ENCODE peak calls at places on chromosome 11, in four cellular contexts. One of them, this sample, is unnamed.

GRCh38 chr11:35815556-35816315 is 128.1 kb upstream of the LDLRAD3 start:
- DNase-seq in activated CD4-positive, alpha-beta T cell treated with anti-CD3 and anti-CD28 coated beads for 36 hours: no peak
- DNase-seq in AML-193: no peak
- DNase-seq in Kasumi-1: no peak
- DNase-seq in this sample: peak; percentile 72

GRCh38 chr11:119854521-119854920 is 125.5 kb upstream of the NECTIN1 start:
- DNase-seq in AML-193: no peak
- DNase-seq in activated CD4-positive, alpha-beta T cell treated with anti-CD3 and anti-CD28 coated beads for 36 hours: no peak
- DNase-seq in Kasumi-1: no peak
- DNase-seq in this sample: no peak

GRCh38 chr11:27460571-27460970 is 12.0 kb downstream of the LGR4 start:
- DNase-seq in activated CD4-positive, alpha-beta T cell treated with anti-CD3 and anti-CD28 coated beads for 36 hours: no peak
- DNase-seq in Kasumi-1: no peak
- DNase-seq in AML-193: no peak
- DNase-seq in this sample: no peak

GRCh38 chr11:123241874-123242538 is 47.0 kb upstream of the CLMP start:
- DNase-seq in Kasumi-1: no peak
- DNase-seq in AML-193: no peak
- DNase-seq in activated CD4-positive, alpha-beta T cell treated with anti-CD3 and anti-CD28 coated beads for 36 hours: no peak
- DNase-seq in this sample: no peak

GRCh38 chr11:120632579-120632978 is 121.0 kb downstream of the GRIK4 start:
- DNase-seq in activated CD4-positive, alpha-beta T cell treated with anti-CD3 and anti-CD28 coated beads for 36 hours: peak; percentile 7
- DNase-seq in Kasumi-1: no peak
- DNase-seq in AML-193: no peak
- DNase-seq in this sample: no peak

GRCh38 chr11:119794141-119794665 is 65.2 kb upstream of the NECTIN1 start:
- DNase-seq in activated CD4-positive, alpha-beta T cell treated with anti-CD3 and anti-CD28 coated beads for 36 hours: no peak
- DNase-seq in AML-193: no peak
- DNase-seq in Kasumi-1: no peak
- DNase-seq in this sample: no peak

GRCh38 chr11:911031-911889 is 650 bp upstream of the CHID1 start:
- DNase-seq in AML-193: peak; percentile 42
- DNase-seq in Kasumi-1: peak; percentile 47
- DNase-seq in activated CD4-positive, alpha-beta T cell treated with anti-CD3 and anti-CD28 coated beads for 36 hours: peak; percentile 64
- DNase-seq in this sample: peak; percentile 63

GRCh38 chr11:62104001-62104400 is 19.8 kb upstream of the INCENP start:
- DNase-seq in AML-193: no peak
- DNase-seq in activated CD4-positive, alpha-beta T cell treated with anti-CD3 and anti-CD28 coated beads for 36 hours: no peak
- DNase-seq in Kasumi-1: no peak
- DNase-seq in this sample: no peak

GRCh38 chr11:15236514-15236913 is 121.8 kb downstream of the INSC start:
- DNase-seq in Kasumi-1: no peak
- DNase-seq in activated CD4-positive, alpha-beta T cell treated with anti-CD3 and anti-CD28 coated beads for 36 hours: no peak
- DNase-seq in AML-193: no peak
- DNase-seq in this sample: no peak

GRCh38 chr11:44886765-44887164 is 63.9 kb downstream of the TP53I11 start:
- DNase-seq in activated CD4-positive, alpha-beta T cell treated with anti-CD3 and anti-CD28 coated beads for 36 hours: no peak
- DNase-seq in Kasumi-1: no peak
- DNase-seq in AML-193: no peak
- DNase-seq in this sample: peak; percentile 43

GRCh38 chr11:105903113-105903512 is 118.9 kb downstream of the MSANTD4 start:
- DNase-seq in activated CD4-positive, alpha-beta T cell treated with anti-CD3 and anti-CD28 coated beads for 36 hours: no peak
- DNase-seq in Kasumi-1: no peak
- DNase-seq in AML-193: no peak
- DNase-seq in this sample: no peak

GRCh38 chr11:73273246-73273890 is 1.2 kb downstream of the P2RY6 start:
- DNase-seq in AML-193: no peak
- DNase-seq in Kasumi-1: no peak
- DNase-seq in activated CD4-positive, alpha-beta T cell treated with anti-CD3 and anti-CD28 coated beads for 36 hours: no peak
- DNase-seq in this sample: peak; percentile 61

GRCh38 chr11:57779275-57779674 is 17.7 kb downstream of the CTNND1 start:
- DNase-seq in activated CD4-positive, alpha-beta T cell treated with anti-CD3 and anti-CD28 coated beads for 36 hours: no peak
- DNase-seq in Kasumi-1: no peak
- DNase-seq in AML-193: no peak
- DNase-seq in this sample: peak; percentile 87

GRCh38 chr11:93967944-93968343 is 53.2 kb upstream of the HEPHL1 start:
- DNase-seq in Kasumi-1: no peak
- DNase-seq in AML-193: no peak
- DNase-seq in activated CD4-positive, alpha-beta T cell treated with anti-CD3 and anti-CD28 coated beads for 36 hours: no peak
- DNase-seq in this sample: no peak

GRCh38 chr11:103898065-103898464 is 138.4 kb upstream of the DDI1 start:
- DNase-seq in activated CD4-positive, alpha-beta T cell treated with anti-CD3 and anti-CD28 coated beads for 36 hours: no peak
- DNase-seq in AML-193: no peak
- DNase-seq in Kasumi-1: no peak
- DNase-seq in this sample: no peak

GRCh38 chr11:7571640-7572000 is 57.8 kb downstream of the PPFIBP2 start:
- DNase-seq in activated CD4-positive, alpha-beta T cell treated with anti-CD3 and anti-CD28 coated beads for 36 hours: peak; percentile 47
- DNase-seq in AML-193: peak; percentile 20
- DNase-seq in Kasumi-1: peak; percentile 37
- DNase-seq in this sample: peak; percentile 74

GRCh38 chr11:57637626-57638004 is 12.1 kb downstream of the YPEL4 start:
- DNase-seq in Kasumi-1: no peak
- DNase-seq in AML-193: no peak
- DNase-seq in activated CD4-positive, alpha-beta T cell treated with anti-CD3 and anti-CD28 coated beads for 36 hours: no peak
- DNase-seq in this sample: peak; percentile 31

GRCh38 chr11:96280444-96280843 is 62.6 kb downstream of the MAML2 start:
- DNase-seq in activated CD4-positive, alpha-beta T cell treated with anti-CD3 and anti-CD28 coated beads for 36 hours: no peak
- DNase-seq in AML-193: no peak
- DNase-seq in Kasumi-1: no peak
- DNase-seq in this sample: no peak

GRCh38 chr11:122459064-122459463 is 196.5 kb upstream of the UBASH3B start:
- DNase-seq in AML-193: no peak
- DNase-seq in Kasumi-1: no peak
- DNase-seq in activated CD4-positive, alpha-beta T cell treated with anti-CD3 and anti-CD28 coated beads for 36 hours: no peak
- DNase-seq in this sample: no peak

GRCh38 chr11:19803506-19803998 is 90.9 kb downstream of the NAV2 start:
- DNase-seq in activated CD4-positive, alpha-beta T cell treated with anti-CD3 and anti-CD28 coated beads for 36 hours: no peak
- DNase-seq in Kasumi-1: no peak
- DNase-seq in AML-193: no peak
- DNase-seq in this sample: no peak

GRCh38 chr11:102798012-102798746 is at the start of gene MMP1:
- DNase-seq in Kasumi-1: no peak
- DNase-seq in AML-193: no peak
- DNase-seq in activated CD4-positive, alpha-beta T cell treated with anti-CD3 and anti-CD28 coated beads for 36 hours: no peak
- DNase-seq in this sample: no peak

GRCh38 chr11:45817191-45817590 is 12.2 kb downstream of the SLC35C1 start:
- DNase-seq in Kasumi-1: no peak
- DNase-seq in activated CD4-positive, alpha-beta T cell treated with anti-CD3 and anti-CD28 coated beads for 36 hours: no peak
- DNase-seq in AML-193: no peak
- DNase-seq in this sample: no peak

GRCh38 chr11:17580271-17580670 is 33.2 kb downstream of the OTOG start:
- DNase-seq in Kasumi-1: no peak
- DNase-seq in activated CD4-positive, alpha-beta T cell treated with anti-CD3 and anti-CD28 coated beads for 36 hours: no peak
- DNase-seq in AML-193: no peak
- DNase-seq in this sample: no peak

GRCh38 chr11:33835143-33835878 is 56.6 kb downstream of the LMO2 start:
- DNase-seq in activated CD4-positive, alpha-beta T cell treated with anti-CD3 and anti-CD28 coated beads for 36 hours: no peak
- DNase-seq in Kasumi-1: peak; percentile 64
- DNase-seq in AML-193: peak; percentile 39
- DNase-seq in this sample: peak; percentile 52

GRCh38 chr11:11860103-11860979 is 18.6 kb downstream of the USP47 start:
- DNase-seq in Kasumi-1: no peak
- DNase-seq in activated CD4-positive, alpha-beta T cell treated with anti-CD3 and anti-CD28 coated beads for 36 hours: no peak
- DNase-seq in AML-193: no peak
- DNase-seq in this sample: no peak

GRCh38 chr11:125319649-125320048 is 155.1 kb downstream of the PKNOX2 start:
- DNase-seq in Kasumi-1: no peak
- DNase-seq in activated CD4-positive, alpha-beta T cell treated with anti-CD3 and anti-CD28 coated beads for 36 hours: no peak
- DNase-seq in AML-193: no peak
- DNase-seq in this sample: no peak

GRCh38 chr11:45209904-45210699 is 63.7 kb downstream of the PRDM11 start:
- DNase-seq in AML-193: no peak
- DNase-seq in activated CD4-positive, alpha-beta T cell treated with anti-CD3 and anti-CD28 coated beads for 36 hours: no peak
- DNase-seq in Kasumi-1: peak; percentile 94
- DNase-seq in this sample: no peak

GRCh38 chr11:1336836-1337646 is 27.6 kb upstream of the TOLLIP start:
- DNase-seq in activated CD4-positive, alpha-beta T cell treated with anti-CD3 and anti-CD28 coated beads for 36 hours: peak; percentile 50
- DNase-seq in AML-193: no peak
- DNase-seq in Kasumi-1: no peak
- DNase-seq in this sample: no peak

GRCh38 chr11:21769188-21769587 is 423.7 kb upstream of the ANO5 start:
- DNase-seq in activated CD4-positive, alpha-beta T cell treated with anti-CD3 and anti-CD28 coated beads for 36 hours: no peak
- DNase-seq in AML-193: no peak
- DNase-seq in Kasumi-1: no peak
- DNase-seq in this sample: no peak

GRCh38 chr11:121626507-121626875 is 173.7 kb upstream of the SORL1-AS1 start:
- DNase-seq in AML-193: no peak
- DNase-seq in Kasumi-1: no peak
- DNase-seq in activated CD4-positive, alpha-beta T cell treated with anti-CD3 and anti-CD28 coated beads for 36 hours: no peak
- DNase-seq in this sample: no peak

GRCh38 chr11:104653011-104653806 is 245.1 kb downstream of the CASP12 start:
- DNase-seq in Kasumi-1: no peak
- DNase-seq in activated CD4-positive, alpha-beta T cell treated with anti-CD3 and anti-CD28 coated beads for 36 hours: peak; percentile 6
- DNase-seq in AML-193: peak; percentile 30
- DNase-seq in this sample: peak; percentile 51

GRCh38 chr11:14409891-14410290 is 50.9 kb upstream of the RRAS2 start:
- DNase-seq in activated CD4-positive, alpha-beta T cell treated with anti-CD3 and anti-CD28 coated beads for 36 hours: no peak
- DNase-seq in AML-193: no peak
- DNase-seq in Kasumi-1: no peak
- DNase-seq in this sample: no peak

GRCh38 chr11:121965330-121965729 is 150.7 kb downstream of the BLID start:
- DNase-seq in AML-193: no peak
- DNase-seq in Kasumi-1: no peak
- DNase-seq in activated CD4-positive, alpha-beta T cell treated with anti-CD3 and anti-CD28 coated beads for 36 hours: no peak
- DNase-seq in this sample: no peak

GRCh38 chr11:19080579-19080993 is 20.1 kb upstream of the MRGPRX2 start:
- DNase-seq in Kasumi-1: no peak
- DNase-seq in activated CD4-positive, alpha-beta T cell treated with anti-CD3 and anti-CD28 coated beads for 36 hours: no peak
- DNase-seq in AML-193: no peak
- DNase-seq in this sample: peak; percentile 74

This sample was measured in myocyte.